ENCODE peak calls at places on chromosomes 5 and 9, in four cellular contexts. S is aorta, V is neural crest cell, F is AG04450. Q is an unnamed sample.
A peak's percentile ranks its signal among the peaks of the same experiment; 100 is the strongest.

GRCh38 chr5:29002481-29002880 is 1964.1 kb upstream of the CDH9 start:
- DNase-seq in S (no peak), V (no peak), F (no peak), Q (no peak)

GRCh38 chr9:87812375-87813118 is 70.1 kb upstream of the SPATA31E1 start:
- DNase-seq in S (no peak), V (no peak), F (peak; percentile 13), Q (no peak)

GRCh38 chr5:502325-503079 is 21.7 kb downstream of the SLC9A3 start:
- DNase-seq in S (no peak), V (no peak), F (no peak), Q (no peak)

GRCh38 chr5:145847499-145848497 is 12.7 kb upstream of the PRELID2 start:
- DNase-seq in S (no peak), V (no peak), F (peak; percentile 43), Q (no peak)

GRCh38 chr9:5958273-5958672 is 57.2 kb downstream of the RANBP6 start:
- DNase-seq in S (no peak), V (no peak), F (no peak), Q (peak; percentile 25)

GRCh38 chr9:69186841-69187611 is 12.9 kb downstream of the TJP2 start:
- DNase-seq in S (no peak), V (no peak), F (no peak), Q (no peak)

GRCh38 chr5:134099939-134100282 is 14.6 kb upstream of the TCF7 start:
- DNase-seq in S (no peak), V (no peak), F (no peak), Q (no peak)

GRCh38 chr5:1552469-1553255 is 28.9 kb upstream of the LPCAT1 start:
- DNase-seq in S (peak; percentile 83), V (peak; percentile 54), F (no peak), Q (peak; percentile 74)